ENCODE peak calls at places on chromosomes 5 and 9, in four cellular contexts. K is A549, Y is lung, Z is cardiac fibroblast. R is an unnamed sample.

GRCh38 chr5:59275170-59275536 is 618.4 kb downstream of the PDE4D start:
- DNase-seq in K (no peak), Y (no peak), Z (no peak), R (no peak)

GRCh38 chr9:133585481-133586367 is 23.5 kb downstream of the FAM163B start:
- DNase-seq in K (no peak), Y (no peak), Z (no peak), R (no peak)

GRCh38 chr5:145965804-145966203 is 29.4 kb downstream of the SH3RF2 start:
- DNase-seq in Y (no peak), K (no peak), Z (peak), R (no peak)

GRCh38 chr5:77211691-77212047 is 1.2 kb downstream of the PDE8B start:
- DNase-seq in Z (no peak), K (no peak), Y (no peak), R (no peak)

GRCh38 chr9:36961568-36962360 is 72.3 kb downstream of the PAX5 start:
- DNase-seq in Y (no peak), K (no peak), Z (no peak), R (no peak)

GRCh38 chr9:34377402-34377741 is 674 bp upstream of the MYORG start:
- DNase-seq in Z (peak), K (peak), Y (peak), R (no peak)

GRCh38 chr5:15821506-15821905 is 321.5 kb downstream of the FBXL7 start:
- DNase-seq in Y (no peak), Z (peak), K (no peak), R (peak)

GRCh38 chr9:135657416-135657815 is 5.7 kb upstream of the LCN9 start:
- DNase-seq in Z (no peak), Y (no peak), K (no peak), R (no peak)

GRCh38 chr5:41876678-41877077 is 6.5 kb upstream of the OXCT1 start:
- DNase-seq in Z (no peak), K (no peak), Y (no peak), R (no peak)

GRCh38 chr9:136204838-136205706 is at the start of gene LHX3:
- DNase-seq in Y (no peak), Z (no peak), K (no peak), R (no peak)

GRCh38 chr5:67809589-67809988 is 406.0 kb upstream of the PIK3R1 start:
- DNase-seq in K (no peak), Y (no peak), Z (no peak), R (peak)

GRCh38 chr9:105760053-105760452 is 65.7 kb downstream of the TMEM38B start:
- DNase-seq in Z (peak), Y (no peak), K (no peak), R (no peak)

GRCh38 chr5:72788851-72789505 is 27.5 kb upstream of the TNPO1 start:
- DNase-seq in Y (no peak), Z (peak), K (peak), R (no peak)

GRCh38 chr5:142537938-142538337 is 148.0 kb downstream of the FGF1 start:
- DNase-seq in K (no peak), Z (peak), Y (no peak), R (no peak)

GRCh38 chr9:130825051-130825651 is 9.9 kb upstream of the ABL1 start:
- DNase-seq in Y (no peak), K (no peak), Z (peak), R (peak)

GRCh38 chr9:86202338-86202882 is 57.0 kb downstream of the C9orf153 start:
- DNase-seq in Z (peak), Y (no peak), K (peak), R (peak)

GRCh38 chr5:59682542-59682941 is 211.0 kb downstream of the PDE4D start:
- DNase-seq in Z (no peak), Y (no peak), K (no peak), R (no peak)

GRCh38 chr5:98845878-98846277 is 72.4 kb downstream of the RGMB start:
- DNase-seq in Z (no peak), Y (no peak), K (no peak), R (no peak)

GRCh38 chr9:6984941-6985578 is 227.3 kb downstream of the KDM4C start:
- DNase-seq in K (no peak), Y (no peak), Z (no peak), R (peak)

GRCh38 chr9:128702949-128703615 is 779 bp downstream of the PKN3 start:
- DNase-seq in Y (no peak), Z (no peak), K (peak), R (peak)

GRCh38 chr9:37908698-37909186 is 4.8 kb upstream of the SLC25A51 start:
- DNase-seq in Z (peak), Y (peak), K (no peak), R (peak)

GRCh38 chr5:10634056-10634455 is 70.2 kb downstream of the ANKRD33B start:
- DNase-seq in Y (no peak), K (no peak), Z (no peak), R (no peak)

GRCh38 chr9:136882109-136882946 is 4.0 kb upstream of the TRAF2 start:
- DNase-seq in K (peak), Z (peak), Y (peak), R (peak)

DNA sequence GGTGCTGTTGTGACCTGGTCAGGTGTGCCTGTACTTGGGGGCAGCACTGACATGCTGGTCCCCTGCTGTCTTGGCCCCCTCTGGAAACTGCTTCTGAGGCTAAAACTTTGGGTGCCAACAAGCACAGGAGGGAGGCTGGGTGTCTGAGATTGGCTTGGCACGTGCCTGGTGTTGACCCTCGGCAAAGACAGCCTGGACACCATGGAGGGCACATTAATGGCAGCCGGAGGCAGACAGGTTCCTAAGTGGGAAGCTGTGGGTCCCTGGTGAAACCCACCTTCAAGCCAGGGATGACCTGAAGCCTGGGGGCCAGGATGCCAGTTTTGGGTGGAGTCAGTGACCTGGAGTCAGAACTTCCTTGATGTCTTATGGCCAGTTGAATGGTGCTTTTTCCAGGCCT is 894.1 kb downstream of the PTPRD start:
- DNase-seq in Z (no peak), Y (no peak), K (no peak), R (no peak)
- TF ChIP-seq CTCF in Z (no peak), Y (no peak), K (no peak), R (no peak)

GRCh38 chr5:91311697-91312501 is 71.2 kb downstream of the ARRDC3 start:
- DNase-seq in Z (peak), Y (peak), K (peak), R (peak)
- H3K4me3 ChIP-seq in Z (no peak), Y (no peak), K (peak), R (no peak)

GRCh38 chr9:73565833-73566465 is 414.3 kb downstream of the ANXA1 start:
- DNase-seq in Y (no peak), K (no peak), Z (peak), R (peak)
- TF ChIP-seq CTCF in Y (no peak), K (peak), Z (peak), R (peak)

GRCh38 chr9:127423591-127423933 is 620 bp upstream of the ZNF79 start:
- DNase-seq in K (no peak), Z (no peak), Y (no peak), R (no peak)

GRCh38 chr9:127423934-127424668 is at the start of gene ZNF79:
- DNase-seq in Z (peak), K (peak), Y (peak), R (peak)

GRCh38 chr9:127422133-127422782 is 1.9 kb upstream of the ZNF79 start:
- DNase-seq in K (no peak), Y (no peak), Z (no peak), R (no peak)

GRCh38 chr9:127421057-127421456 is 3.1 kb upstream of the ZNF79 start:
- DNase-seq in Z (no peak), K (no peak), Y (no peak), R (no peak)

GRCh38 chr9:127422787-127423186 is 1.4 kb upstream of the ZNF79 start:
- DNase-seq in Y (no peak), Z (no peak), K (no peak), R (no peak)
- H3K4me3 ChIP-seq in Y (no peak), Z (peak), K (no peak), R (peak)

GRCh38 chr9:92328225-92328624 is 2.5 kb downstream of the CENPP start:
- DNase-seq in Z (peak), Y (no peak), K (peak), R (peak)
- TF ChIP-seq CTCF in Z (peak), Y (no peak), K (peak), R (peak)

GRCh38 chr5:39423331-39423751 is 1.4 kb downstream of the DAB2 start:
- DNase-seq in Y (no peak), K (no peak), Z (no peak), R (no peak)
- H3K4me3 ChIP-seq in Y (peak), K (peak), Z (peak), R (peak)

R was measured in astrocyte of the spinal cord.